ENCODE peak calls at places on chromosomes 6 and 20, in eight cellular contexts. L is ascending aorta; W is testis; O is body of pancreas; K is neural progenitor cell; C is naive thymus-derived CD4-positive, alpha-beta T cell; F is mesendoderm; S is aorta. D is an unnamed sample. For H3K4me1, the result is how much of the 10 kb centered on the place peaks cover.

GRCh38 chr6:33298773-33299236 is at the start of gene RGL2:
- DNase-seq in O (peak), L (no peak), S (peak), K (peak), W (peak), C (peak), F (no peak), D (peak)

GRCh38 chr6:11172501-11173337 is 59.7 kb downstream of the NEDD9 start:
- DNase-seq in F (peak), C (peak), O (peak), W (peak), S (peak), K (peak), L (no peak), D (peak)

GRCh38 chr20:58981564-58982364 is 708 bp downstream of the NELFCD start:
- DNase-seq in C (no peak), S (no peak), K (no peak), L (no peak), W (no peak), F (peak), O (no peak), D (peak)

GRCh38 chr6:96089173-96089572 is 73.4 kb downstream of the FUT9 start:
- DNase-seq in S (no peak), F (peak), C (no peak), L (no peak), O (peak), K (peak), W (peak), D (no peak)

GRCh38 chr6:74873911-74874310 is 331.9 kb downstream of the COL12A1 start:
- DNase-seq in L (no peak), S (no peak), K (no peak), O (no peak), F (no peak), W (no peak), C (no peak), D (no peak)

GRCh38 chr6:123064038-123064437 is 68.0 kb downstream of the CLVS2 start:
- DNase-seq in C (no peak), O (no peak), S (no peak), W (no peak), K (no peak), F (no peak), L (no peak), D (no peak)

GRCh38 chr6:84779917-84780316 is 15.5 kb upstream of the TBX18 start:
- DNase-seq in K (no peak), F (no peak), O (no peak), L (no peak), W (no peak), S (no peak), C (no peak), D (no peak)

GRCh38 chr6:53432318-53433161 is 83.8 kb upstream of the ELOVL5 start:
- DNase-seq in F (no peak), K (no peak), O (no peak), S (no peak), C (no peak), W (no peak), L (no peak), D (no peak)

GRCh38 chr6:91434135-91434534 is 847.3 kb upstream of the MAP3K7 start:
- DNase-seq in L (no peak), O (no peak), K (no peak), W (no peak), S (no peak), C (no peak), F (no peak), D (no peak)

GRCh38 chr6:11214911-11215310 is 17.6 kb downstream of the NEDD9 start:
- DNase-seq in O (no peak), K (no peak), S (no peak), C (no peak), W (no peak), L (no peak), F (no peak), D (no peak)

GRCh38 chr20:24328901-24329300 is 140.5 kb upstream of the SYNDIG1 start:
- DNase-seq in O (no peak), F (no peak), S (no peak), L (no peak), W (no peak), K (no peak), C (no peak), D (no peak)

GRCh38 chr6:133991096-133991593 is 38.1 kb downstream of the TBPL1 start:
- DNase-seq in L (no peak), K (no peak), F (peak), C (no peak), S (no peak), W (no peak), O (peak), D (no peak)

GRCh38 chr6:81487489-81487888 is 265.0 kb downstream of the TENT5A start:
- DNase-seq in S (peak), O (peak), W (peak), L (no peak), C (no peak), K (no peak), F (peak), D (no peak)

DNA sequence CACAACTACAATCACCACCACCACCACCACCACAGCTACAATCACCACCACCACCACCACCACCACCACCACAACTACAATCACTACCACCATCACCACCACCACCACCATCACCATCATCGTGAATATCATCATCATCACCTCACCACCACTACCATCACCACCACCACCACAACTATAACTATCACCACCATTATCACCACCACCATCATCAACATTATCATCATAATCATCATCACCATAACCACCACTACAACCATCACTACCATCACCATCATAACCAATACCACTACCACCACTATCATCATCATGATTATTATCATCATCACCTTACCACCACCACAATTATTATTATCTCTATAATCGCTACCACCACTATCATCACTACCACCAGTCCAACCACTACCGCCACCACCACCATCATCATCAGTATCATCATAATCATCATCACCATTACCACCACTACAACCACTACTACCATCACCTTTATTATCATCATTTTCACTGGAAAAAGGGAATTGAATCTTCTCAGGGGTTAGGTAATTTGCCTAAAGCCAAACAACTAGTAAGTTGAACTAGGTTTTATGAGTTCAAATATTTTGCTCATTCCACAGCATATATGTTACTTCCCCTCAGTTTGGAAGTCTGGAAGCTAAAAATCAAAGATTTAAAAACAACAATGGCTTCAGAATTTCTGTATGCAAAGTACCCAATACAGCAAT is 8.4 kb downstream of the RIPOR2 start:
- DNase-seq in L (no peak), W (no peak), S (no peak), C (no peak), O (no peak), K (no peak), F (no peak), D (no peak)
- H3K27ac ChIP-seq in L (no peak), W (no peak), S (no peak), C (peak), O (no peak), K (no peak), F (no peak), D (no peak)

GRCh38 chr6:132359891-132360290 is 41.4 kb downstream of the MOXD1 start:
- DNase-seq in F (no peak), W (no peak), O (no peak), K (no peak), C (no peak), S (no peak), L (no peak), D (no peak)

GRCh38 chr6:132362318-132363185 is 38.7 kb downstream of the MOXD1 start:
- DNase-seq in S (no peak), C (no peak), L (no peak), F (no peak), W (no peak), K (no peak), O (no peak), D (no peak)

GRCh38 chr6:132354517-132355167 is 46.6 kb downstream of the MOXD1 start:
- DNase-seq in C (no peak), O (no peak), S (no peak), K (no peak), F (peak), W (no peak), L (no peak), D (no peak)

DNA sequence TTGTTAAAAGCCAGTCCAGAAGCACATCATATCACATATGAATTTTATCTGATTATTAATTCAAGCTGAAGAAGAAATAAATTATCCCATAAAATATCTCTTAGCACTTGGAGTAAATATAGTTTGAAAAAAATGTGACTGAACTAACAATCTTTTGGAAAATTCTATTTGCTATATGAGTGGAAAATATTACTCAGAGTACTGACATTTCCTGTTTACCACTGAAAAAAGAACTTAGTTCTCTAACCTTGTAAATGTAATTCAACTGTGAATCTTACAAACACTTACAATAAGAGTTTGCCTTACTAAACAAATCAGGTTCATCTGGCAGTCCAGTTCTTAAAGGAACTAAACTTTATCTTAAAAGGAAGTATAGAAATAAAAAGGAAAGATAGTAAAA is 44.2 kb downstream of the MOXD1 start:
- DNase-seq in L (no peak), C (no peak), W (no peak), F (no peak), K (no peak), O (no peak), S (no peak), D (no peak)
- H3K4me1 ChIP-seq in L (under half), C (under half), W (under half), F (under half), K (under half), O (under half), S (under half), D (under half)

GRCh38 chr6:12584631-12585405 is 131.7 kb upstream of the PHACTR1 start:
- DNase-seq in L (no peak), W (no peak), F (peak), S (no peak), C (no peak), O (no peak), K (no peak), D (peak)
- H3K4me3 ChIP-seq in L (peak), W (no peak), F (no peak), S (no peak), C (no peak), O (no peak), K (no peak), D (no peak)

DNA sequence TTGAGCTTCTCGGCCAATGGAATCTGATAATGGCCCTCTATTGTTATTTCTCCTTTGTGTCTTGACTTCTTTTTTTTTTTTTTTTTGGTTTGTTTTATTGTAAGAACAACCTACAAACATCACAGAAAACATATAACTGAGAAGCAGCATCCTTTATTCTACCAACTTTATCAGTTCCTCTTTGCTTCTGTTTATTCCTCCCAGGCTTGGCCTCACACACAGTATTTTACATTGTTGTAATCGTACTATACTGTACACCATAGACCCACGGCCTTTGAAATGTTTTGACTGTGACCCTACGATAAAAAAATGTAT is 558 bp upstream of the CCDC167 start:
- DNase-seq in L (no peak), F (no peak), K (no peak), O (no peak), S (no peak), W (no peak), C (no peak), D (no peak)
- H3K27ac ChIP-seq in L (no peak), F (no peak), K (no peak), O (no peak), S (no peak), W (peak), C (peak), D (no peak)

GRCh38 chr6:148502083-148502772 is 159.6 kb downstream of the SASH1 start:
- DNase-seq in S (no peak), W (peak), L (no peak), F (no peak), K (no peak), C (no peak), O (no peak), D (no peak)
- H3K4me1 ChIP-seq in S (under half), W (under half), L (under half), F (under half), K (under half), C (under half), O (under half), D (under half)

GRCh38 chr6:26552205-26552604 is 14.0 kb downstream of the HMGN4 start:
- DNase-seq in F (no peak), S (no peak), O (no peak), C (no peak), L (no peak), W (no peak), K (no peak), D (no peak)
- H3K4me3 ChIP-seq in F (no peak), S (no peak), O (no peak), C (peak), L (no peak), W (peak), K (no peak), D (no peak)

GRCh38 chr6:165663736-165664552 is 903 bp upstream of the PDE10A start:
- DNase-seq in S (no peak), F (peak), K (peak), O (no peak), W (no peak), C (no peak), L (no peak), D (no peak)

GRCh38 chr6:165663283-165663735 is 268 bp upstream of the PDE10A start:
- DNase-seq in C (no peak), O (peak), L (no peak), W (no peak), K (peak), S (peak), F (peak), D (no peak)

GRCh38 chr6:165662041-165662491 is 975 bp downstream of the PDE10A start:
- DNase-seq in L (no peak), O (no peak), F (peak), C (no peak), S (peak), K (peak), W (no peak), D (no peak)

GRCh38 chr6:165661416-165662001 is 1.5 kb downstream of the PDE10A start:
- DNase-seq in O (no peak), C (no peak), K (peak), W (no peak), F (no peak), S (no peak), L (no peak), D (no peak)

DNA sequence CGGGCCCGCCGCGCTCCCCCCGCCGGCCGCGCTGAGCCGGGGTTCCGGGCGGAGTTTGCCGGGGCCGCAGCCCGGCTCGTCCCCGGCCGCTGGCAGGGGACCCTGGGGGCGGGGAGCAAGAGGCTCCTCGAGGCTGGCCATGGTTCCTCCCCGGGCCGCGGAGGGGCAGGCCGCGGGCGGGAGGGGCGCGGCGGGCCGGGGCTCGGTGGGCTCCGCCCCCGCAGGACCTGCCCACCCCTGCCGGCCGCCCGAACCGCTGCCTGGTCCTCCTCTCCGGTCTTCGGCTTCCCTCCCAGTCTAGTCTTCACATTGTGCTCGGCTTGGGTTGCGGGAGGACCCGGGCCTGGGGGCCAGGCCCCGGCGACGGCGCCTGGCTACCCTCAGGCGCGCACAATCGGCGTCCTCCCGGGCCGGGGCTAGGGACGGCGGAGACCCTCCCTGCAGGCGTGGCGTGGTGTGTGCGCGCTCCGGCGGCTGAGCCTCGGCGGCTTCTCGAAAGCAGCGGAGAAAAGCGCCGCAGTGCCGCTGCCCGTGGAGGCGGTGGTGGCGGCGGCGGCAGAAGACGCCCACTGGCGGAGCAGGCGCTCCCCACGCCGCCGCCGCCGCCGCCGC is at the start of gene PDE10A:
- DNase-seq in W (no peak), K (peak), O (peak), F (peak), S (peak), L (no peak), C (no peak), D (no peak)
- H3K27ac ChIP-seq in W (peak), K (no peak), O (peak), F (peak), S (no peak), L (no peak), C (no peak), D (no peak)

GRCh38 chr6:143632894-143633293 is 44.9 kb upstream of the PHACTR2 start:
- DNase-seq in W (no peak), O (no peak), C (no peak), L (no peak), F (no peak), K (no peak), S (no peak), D (no peak)
- H3K4me1 ChIP-seq in W (under half), O (under half), C (under half), L (under half), F (under half), K (under half), S (under half), D (under half)

DNA sequence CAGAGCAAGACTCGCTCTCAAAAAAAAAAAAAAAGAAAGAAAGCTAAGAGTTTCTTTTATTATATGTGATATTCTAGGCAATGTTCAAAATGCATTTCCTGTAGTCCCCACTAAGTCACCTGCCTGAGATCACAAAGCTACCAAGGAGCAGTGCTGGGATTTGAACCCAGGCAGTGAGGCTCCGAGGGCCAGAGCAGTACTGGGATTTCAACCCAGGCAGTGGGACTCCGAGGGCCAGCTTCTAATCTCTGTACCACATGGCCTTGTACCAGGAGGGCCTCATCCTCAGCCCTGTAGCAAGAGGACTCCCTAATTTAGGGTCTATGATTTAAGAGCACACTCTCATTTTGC is 39.7 kb downstream of the ZMYND8 start:
- DNase-seq in S (peak), L (no peak), C (no peak), F (no peak), K (no peak), W (no peak), O (no peak), D (no peak)
- H3K4me3 ChIP-seq in S (no peak), L (no peak), C (no peak), F (no peak), K (no peak), W (no peak), O (no peak), D (no peak)

GRCh38 chr6:169490409-169490708 is 211.5 kb downstream of the WDR27 start:
- DNase-seq in C (no peak), S (no peak), O (no peak), F (no peak), W (no peak), L (no peak), K (no peak), D (peak)
- H3K27ac ChIP-seq in C (no peak), S (no peak), O (no peak), F (no peak), W (no peak), L (no peak), K (no peak), D (no peak)

D was measured in small intestine.